ENCODE peak calls at places on chromosomes 13 and 19, in five cellular contexts. One of them, this sample, is unnamed.

GRCh38 chr19:15331419-15332310 is 674 bp downstream of the BRD4 start:
- DNase-seq in colonic mucosa: peak
- DNase-seq in RWPE1: peak
- DNase-seq in left lung: peak
- DNase-seq in lower lobe of right lung: peak
- DNase-seq in this sample: peak

GRCh38 chr13:97369269-97369893 is 64.6 kb upstream of the RAP2A start:
- DNase-seq in RWPE1: peak
- DNase-seq in colonic mucosa: no peak
- DNase-seq in left lung: no peak
- DNase-seq in lower lobe of right lung: no peak
- DNase-seq in this sample: no peak

GRCh38 chr13:56986121-56986520 is 154.6 kb upstream of the PRR20A start:
- DNase-seq in colonic mucosa: no peak
- DNase-seq in RWPE1: no peak
- DNase-seq in left lung: no peak
- DNase-seq in lower lobe of right lung: no peak
- DNase-seq in this sample: no peak

GRCh38 chr19:14051980-14052379 is 9.9 kb downstream of the PALM3 start:
- DNase-seq in left lung: no peak
- DNase-seq in lower lobe of right lung: no peak
- DNase-seq in RWPE1: no peak
- DNase-seq in colonic mucosa: no peak
- DNase-seq in this sample: no peak

GRCh38 chr19:28633223-28634030 is 579.5 kb downstream of the UQCRFS1 start:
- DNase-seq in colonic mucosa: peak
- DNase-seq in RWPE1: no peak
- DNase-seq in left lung: peak
- DNase-seq in lower lobe of right lung: peak
- DNase-seq in this sample: peak

GRCh38 chr13:110314516-110315245 is 7.6 kb downstream of the COL4A2 start:
- DNase-seq in colonic mucosa: no peak
- DNase-seq in lower lobe of right lung: no peak
- DNase-seq in RWPE1: no peak
- DNase-seq in left lung: no peak
- DNase-seq in this sample: no peak

GRCh38 chr13:45500492-45501174 is 35.9 kb downstream of the COG3 start:
- DNase-seq in RWPE1: peak
- DNase-seq in left lung: no peak
- DNase-seq in colonic mucosa: no peak
- DNase-seq in lower lobe of right lung: no peak
- DNase-seq in this sample: no peak

GRCh38 chr13:104953588-104953987 is 1581.9 kb downstream of the EFNB2 start:
- DNase-seq in left lung: no peak
- DNase-seq in colonic mucosa: no peak
- DNase-seq in lower lobe of right lung: no peak
- DNase-seq in RWPE1: no peak
- DNase-seq in this sample: no peak

GRCh38 chr19:13872695-13873389 is 4.1 kb upstream of the NANOS3 start:
- DNase-seq in lower lobe of right lung: no peak
- DNase-seq in colonic mucosa: peak
- DNase-seq in left lung: no peak
- DNase-seq in RWPE1: no peak
- DNase-seq in this sample: no peak

GRCh38 chr13:92510416-92510815 is 716.2 kb upstream of the GPC6 start:
- DNase-seq in lower lobe of right lung: no peak
- DNase-seq in RWPE1: peak
- DNase-seq in left lung: no peak
- DNase-seq in colonic mucosa: no peak
- DNase-seq in this sample: no peak

GRCh38 chr19:29677001-29677781 is 11.9 kb downstream of the PLEKHF1 start:
- DNase-seq in colonic mucosa: no peak
- DNase-seq in left lung: no peak
- DNase-seq in lower lobe of right lung: no peak
- DNase-seq in RWPE1: no peak
- DNase-seq in this sample: no peak

GRCh38 chr13:86563308-86563707 is 764.1 kb upstream of the SLITRK6 start:
- DNase-seq in colonic mucosa: no peak
- DNase-seq in lower lobe of right lung: no peak
- DNase-seq in RWPE1: peak
- DNase-seq in left lung: no peak
- DNase-seq in this sample: no peak

GRCh38 chr13:29684441-29684840 is 89.0 kb upstream of the SLC7A1 start:
- DNase-seq in left lung: no peak
- DNase-seq in RWPE1: peak
- DNase-seq in colonic mucosa: no peak
- DNase-seq in lower lobe of right lung: no peak
- DNase-seq in this sample: no peak

GRCh38 chr13:23793711-23794110 is 95.5 kb downstream of the MIPEP start:
- DNase-seq in RWPE1: no peak
- DNase-seq in left lung: no peak
- DNase-seq in colonic mucosa: no peak
- DNase-seq in lower lobe of right lung: no peak
- DNase-seq in this sample: no peak
- H3K27ac ChIP-seq in RWPE1: no peak
- H3K27ac ChIP-seq in left lung: no peak
- H3K27ac ChIP-seq in colonic mucosa: no peak
- H3K27ac ChIP-seq in lower lobe of right lung: peak
- H3K27ac ChIP-seq in this sample: no peak

DNA sequence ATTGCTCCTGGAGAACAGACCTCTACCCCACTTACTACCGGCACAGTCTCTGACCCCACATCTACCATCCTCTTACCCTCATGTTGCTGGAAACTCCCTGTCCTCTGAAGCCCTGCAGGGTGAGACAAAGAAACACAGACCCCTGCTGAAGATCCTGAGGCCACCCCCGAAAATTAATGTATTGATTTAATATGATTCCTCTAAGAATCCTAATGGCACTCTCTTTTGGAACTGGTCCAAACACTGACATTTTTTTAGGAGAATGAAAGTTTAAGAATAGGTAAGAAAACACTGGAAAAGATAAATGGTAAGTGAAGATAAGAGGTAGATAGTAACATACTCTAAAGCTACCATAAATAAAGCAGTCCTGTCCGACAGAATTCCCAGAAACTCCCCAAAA is 5.3 kb downstream of the DMKN start:
- DNase-seq in lower lobe of right lung: no peak
- DNase-seq in left lung: no peak
- DNase-seq in colonic mucosa: no peak
- DNase-seq in RWPE1: no peak
- DNase-seq in this sample: no peak
- H3K27ac ChIP-seq in lower lobe of right lung: no peak
- H3K27ac ChIP-seq in left lung: no peak
- H3K27ac ChIP-seq in colonic mucosa: no peak
- H3K27ac ChIP-seq in RWPE1: no peak
- H3K27ac ChIP-seq in this sample: no peak

DNA sequence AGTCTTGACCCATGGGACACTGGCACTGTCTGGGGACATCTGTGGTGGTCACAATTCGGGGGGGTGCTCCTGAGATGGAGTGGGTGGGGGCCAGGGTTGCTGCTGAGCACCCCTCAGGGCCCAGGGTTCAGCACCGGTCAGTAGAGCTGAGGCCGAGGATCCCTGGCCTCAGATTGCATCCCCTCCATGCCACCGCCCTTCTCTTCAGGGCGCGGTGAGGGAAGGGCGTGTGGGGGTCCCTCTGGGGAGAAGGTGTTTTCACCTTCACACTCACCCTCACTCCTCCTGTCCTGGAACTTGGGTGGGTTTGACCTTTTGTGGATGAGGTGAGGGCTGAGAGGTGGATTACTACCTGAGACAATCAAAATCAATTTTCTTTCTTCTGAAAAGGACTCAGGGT is 13.5 kb downstream of the GNA11 start:
- DNase-seq in colonic mucosa: no peak
- DNase-seq in RWPE1: no peak
- DNase-seq in left lung: no peak
- DNase-seq in lower lobe of right lung: no peak
- DNase-seq in this sample: no peak
- H3K27ac ChIP-seq in colonic mucosa: no peak
- H3K27ac ChIP-seq in RWPE1: peak
- H3K27ac ChIP-seq in left lung: peak
- H3K27ac ChIP-seq in lower lobe of right lung: peak
- H3K27ac ChIP-seq in this sample: no peak

GRCh38 chr13:76383671-76384461 is 502.3 kb downstream of the KCTD12 start:
- DNase-seq in colonic mucosa: peak
- DNase-seq in lower lobe of right lung: no peak
- DNase-seq in RWPE1: peak
- DNase-seq in left lung: peak
- DNase-seq in this sample: peak
- H3K27ac ChIP-seq in colonic mucosa: no peak
- H3K27ac ChIP-seq in lower lobe of right lung: peak
- H3K27ac ChIP-seq in RWPE1: no peak
- H3K27ac ChIP-seq in left lung: peak
- H3K27ac ChIP-seq in this sample: no peak

GRCh38 chr13:106568225-106569003 is 477 bp upstream of the ARGLU1 start:
- DNase-seq in RWPE1: no peak
- DNase-seq in lower lobe of right lung: no peak
- DNase-seq in left lung: no peak
- DNase-seq in colonic mucosa: no peak
- DNase-seq in this sample: no peak

GRCh38 chr13:106573279-106573831 is 5.4 kb upstream of the ARGLU1 start:
- DNase-seq in lower lobe of right lung: no peak
- DNase-seq in left lung: no peak
- DNase-seq in RWPE1: no peak
- DNase-seq in colonic mucosa: no peak
- DNase-seq in this sample: no peak

GRCh38 chr13:106567421-106568224 is at the start of gene ARGLU1:
- DNase-seq in RWPE1: peak
- DNase-seq in left lung: peak
- DNase-seq in lower lobe of right lung: peak
- DNase-seq in colonic mucosa: peak
- DNase-seq in this sample: peak

GRCh38 chr13:106569233-106570095 is 1.5 kb upstream of the ARGLU1 start:
- DNase-seq in colonic mucosa: no peak
- DNase-seq in RWPE1: no peak
- DNase-seq in left lung: no peak
- DNase-seq in lower lobe of right lung: no peak
- DNase-seq in this sample: no peak

GRCh38 chr13:106570354-106570822 is 2.5 kb upstream of the ARGLU1 start:
- DNase-seq in RWPE1: peak
- DNase-seq in lower lobe of right lung: peak
- DNase-seq in colonic mucosa: peak
- DNase-seq in left lung: peak
- DNase-seq in this sample: peak
- H3K27ac ChIP-seq in RWPE1: no peak
- H3K27ac ChIP-seq in lower lobe of right lung: peak
- H3K27ac ChIP-seq in colonic mucosa: no peak
- H3K27ac ChIP-seq in left lung: no peak
- H3K27ac ChIP-seq in this sample: peak

DNA sequence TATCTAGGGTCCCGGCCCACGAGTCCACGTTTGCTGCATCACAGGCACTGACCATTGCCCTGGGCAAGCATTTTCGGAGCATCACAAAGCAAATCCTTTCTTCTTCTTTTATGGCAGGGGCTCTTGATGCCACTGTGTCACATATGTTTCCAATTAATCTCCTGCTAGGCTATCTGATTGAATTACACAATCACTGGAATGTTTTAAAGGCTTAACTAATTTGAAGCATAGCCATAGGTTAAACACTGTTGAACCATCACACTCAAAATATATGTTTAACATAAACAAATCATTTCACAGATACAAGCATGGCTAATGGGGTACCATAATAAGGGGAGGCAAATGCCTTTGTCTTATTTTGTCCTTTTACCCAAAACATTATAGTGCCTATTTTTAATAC is 338.3 kb downstream of the POU4F1 start:
- DNase-seq in left lung: no peak
- DNase-seq in colonic mucosa: no peak
- DNase-seq in RWPE1: no peak
- DNase-seq in lower lobe of right lung: no peak
- DNase-seq in this sample: no peak
- H3K27ac ChIP-seq in left lung: no peak
- H3K27ac ChIP-seq in colonic mucosa: no peak
- H3K27ac ChIP-seq in RWPE1: no peak
- H3K27ac ChIP-seq in lower lobe of right lung: no peak
- H3K27ac ChIP-seq in this sample: no peak

GRCh38 chr19:3537438-3538240 is 1.3 kb upstream of the TEKTIP1 start:
- DNase-seq in RWPE1: no peak
- DNase-seq in lower lobe of right lung: no peak
- DNase-seq in left lung: no peak
- DNase-seq in colonic mucosa: no peak
- DNase-seq in this sample: no peak
- H3K27ac ChIP-seq in RWPE1: peak
- H3K27ac ChIP-seq in lower lobe of right lung: no peak
- H3K27ac ChIP-seq in left lung: peak
- H3K27ac ChIP-seq in colonic mucosa: no peak
- H3K27ac ChIP-seq in this sample: peak

GRCh38 chr13:28140433-28141125 is 2.2 kb downstream of the PAN3 start:
- DNase-seq in lower lobe of right lung: no peak
- DNase-seq in left lung: no peak
- DNase-seq in colonic mucosa: no peak
- DNase-seq in RWPE1: no peak
- DNase-seq in this sample: no peak
- H3K27ac ChIP-seq in lower lobe of right lung: peak
- H3K27ac ChIP-seq in left lung: peak
- H3K27ac ChIP-seq in colonic mucosa: peak
- H3K27ac ChIP-seq in RWPE1: peak
- H3K27ac ChIP-seq in this sample: peak

GRCh38 chr19:38387550-38388309 is at the start of gene GGN:
- DNase-seq in RWPE1: peak
- DNase-seq in colonic mucosa: peak
- DNase-seq in lower lobe of right lung: peak
- DNase-seq in left lung: peak
- DNase-seq in this sample: peak

GRCh38 chr19:38388310-38389100 is at the start of gene SPRED3:
- DNase-seq in colonic mucosa: no peak
- DNase-seq in left lung: no peak
- DNase-seq in RWPE1: peak
- DNase-seq in lower lobe of right lung: no peak
- DNase-seq in this sample: peak

GRCh38 chr19:38385804-38386257 is 2.0 kb downstream of the GGN start:
- DNase-seq in lower lobe of right lung: no peak
- DNase-seq in RWPE1: no peak
- DNase-seq in left lung: no peak
- DNase-seq in colonic mucosa: no peak
- DNase-seq in this sample: no peak

GRCh38 chr19:38386300-38386967 is 1.4 kb downstream of the GGN start:
- DNase-seq in lower lobe of right lung: no peak
- DNase-seq in colonic mucosa: no peak
- DNase-seq in RWPE1: no peak
- DNase-seq in left lung: no peak
- DNase-seq in this sample: no peak

DNA sequence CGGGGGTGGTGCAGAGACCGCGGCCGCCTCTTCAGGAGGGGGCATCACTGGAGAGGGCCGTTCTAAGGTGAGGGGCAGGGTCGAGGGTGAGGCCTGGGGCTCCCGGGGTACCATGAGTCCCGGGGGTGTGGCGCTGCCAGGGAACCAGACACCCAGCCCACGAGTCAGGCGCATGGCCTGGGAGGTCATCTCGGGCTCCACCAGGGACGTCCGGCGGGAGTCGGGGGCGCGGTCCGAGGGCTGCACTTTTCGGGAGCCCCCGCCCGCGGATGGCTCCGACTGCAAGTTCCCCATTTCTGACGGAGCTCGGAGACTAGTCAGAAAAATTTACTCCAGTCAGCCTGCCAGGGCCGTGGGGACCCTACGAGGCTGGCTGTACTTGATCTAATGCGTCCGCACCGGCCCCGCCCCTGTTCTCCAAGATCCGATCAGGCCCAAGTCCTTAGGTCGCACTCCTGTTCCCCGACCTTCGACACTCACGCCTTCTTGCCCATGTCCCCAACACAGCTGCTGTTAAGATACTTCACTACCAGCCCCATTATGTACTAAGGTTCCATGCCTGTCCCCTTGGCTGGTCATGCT is 775 bp downstream of the GGN start:
- DNase-seq in left lung: peak
- DNase-seq in lower lobe of right lung: peak
- DNase-seq in RWPE1: no peak
- DNase-seq in colonic mucosa: peak
- DNase-seq in this sample: no peak
- H3K27ac ChIP-seq in left lung: peak
- H3K27ac ChIP-seq in lower lobe of right lung: peak
- H3K27ac ChIP-seq in RWPE1: peak
- H3K27ac ChIP-seq in colonic mucosa: peak
- H3K27ac ChIP-seq in this sample: no peak